ENCODE peak calls at places on chromosome 20, in seven cellular contexts. O is GM12878, Q is upper lobe of left lung, U is H1, S is transverse colon, T is adrenal gland, V is esophagus squamous epithelium. M is an unnamed sample.

GRCh38 chr20:49916146-49917002 is 1.0 kb upstream of the SPATA2 start:
- DNase-seq in O (no peak), Q (no peak), U (no peak), S (peak), T (no peak), V (no peak), M (peak)

GRCh38 chr20:2331901-2332565 is 36.2 kb downstream of the TGM3 start:
- DNase-seq in O (no peak), Q (no peak), U (no peak), S (no peak), T (no peak), V (no peak), M (no peak)

GRCh38 chr20:58435237-58435636 is 46.2 kb downstream of the VAPB start:
- DNase-seq in O (no peak), Q (no peak), U (no peak), S (no peak), T (no peak), V (no peak), M (no peak)

GRCh38 chr20:11686900-11687543 is 230.7 kb upstream of the BTBD3 start:
- DNase-seq in O (no peak), Q (peak), U (no peak), S (peak), T (peak), V (no peak), M (no peak)

GRCh38 chr20:1588166-1588868 is 30.8 kb upstream of the SIRPD start:
- DNase-seq in O (no peak), Q (no peak), U (no peak), S (no peak), T (no peak), V (no peak), M (no peak)

GRCh38 chr20:36490191-36490590 is 51.1 kb upstream of the MYL9 start:
- DNase-seq in O (no peak), Q (no peak), U (no peak), S (no peak), T (no peak), V (no peak), M (no peak)

GRCh38 chr20:63572788-63573738 is 976 bp downstream of the HELZ2 start:
- DNase-seq in O (no peak), Q (peak), U (no peak), S (no peak), T (no peak), V (no peak), M (no peak)

GRCh38 chr20:57471496-57472210 is 53.3 kb downstream of the CTCFL start:
- DNase-seq in O (no peak), Q (no peak), U (no peak), S (no peak), T (no peak), V (no peak), M (no peak)

GRCh38 chr20:24993337-24994185 is 1.0 kb upstream of the APMAP start:
- DNase-seq in O (no peak), Q (no peak), U (no peak), S (no peak), T (peak), V (no peak), M (peak)

GRCh38 chr20:44104807-44105517 is 82.0 kb downstream of the JPH2 start:
- DNase-seq in O (no peak), Q (no peak), U (no peak), S (no peak), T (no peak), V (no peak), M (no peak)

GRCh38 chr20:57391439-57392129 is 388 bp downstream of the RBM38 start:
- DNase-seq in O (no peak), Q (peak), U (no peak), S (peak), T (no peak), V (no peak), M (peak)

GRCh38 chr20:44083220-44083933 is 103.6 kb downstream of the JPH2 start:
- DNase-seq in O (no peak), Q (no peak), U (no peak), S (no peak), T (no peak), V (no peak), M (no peak)

GRCh38 chr20:50438986-50439407 is 71.2 kb upstream of the PTPN1 start:
- DNase-seq in O (no peak), Q (peak), U (no peak), S (no peak), T (peak), V (no peak), M (no peak)

GRCh38 chr20:36645353-36645752 is 643 bp downstream of the SLA2 start:
- DNase-seq in O (no peak), Q (no peak), U (no peak), S (no peak), T (no peak), V (no peak), M (no peak)

GRCh38 chr20:3161316-3162079 is 1.8 kb upstream of the FASTKD5 start:
- DNase-seq in O (no peak), Q (no peak), U (no peak), S (no peak), T (no peak), V (no peak), M (no peak)

GRCh38 chr20:45946149-45946970 is 11.9 kb downstream of the PCIF1 start:
- DNase-seq in O (no peak), Q (peak), U (no peak), S (peak), T (peak), V (no peak), M (no peak)

GRCh38 chr20:1943267-1944002 is 48.2 kb downstream of the SIRPA start:
- DNase-seq in O (no peak), Q (no peak), U (no peak), S (peak), T (no peak), V (no peak), M (no peak)

GRCh38 chr20:63159826-63160640 is 55.9 kb downstream of the YTHDF1 start:
- DNase-seq in O (no peak), Q (peak), U (no peak), S (no peak), T (no peak), V (no peak), M (no peak)

GRCh38 chr20:45497971-45498494 is 17.4 kb downstream of the SPINT3 start:
- DNase-seq in O (no peak), Q (no peak), U (peak), S (no peak), T (no peak), V (no peak), M (no peak)

GRCh38 chr20:35845561-35845960 is 73.7 kb downstream of the PHF20 start:
- DNase-seq in O (no peak), Q (no peak), U (no peak), S (no peak), T (no peak), V (no peak), M (no peak)

GRCh38 chr20:4007383-4008025 is 7.9 kb downstream of the RNF24 start:
- DNase-seq in O (no peak), Q (no peak), U (no peak), S (no peak), T (no peak), V (no peak), M (peak)

GRCh38 chr20:38674178-38675133 is 49.8 kb upstream of the SLC32A1 start:
- DNase-seq in O (no peak), Q (peak), U (peak), S (peak), T (peak), V (no peak), M (peak)

GRCh38 chr20:50834599-50835005 is 39.7 kb downstream of the BCAS4 start:
- DNase-seq in O (no peak), Q (no peak), U (no peak), S (no peak), T (no peak), V (no peak), M (no peak)

GRCh38 chr20:49595811-49596545 is 28.0 kb upstream of the PTGIS start:
- DNase-seq in O (no peak), Q (no peak), U (no peak), S (no peak), T (no peak), V (no peak), M (no peak)

GRCh38 chr20:52425253-52425652 is 233.7 kb upstream of the ZFP64 start:
- DNase-seq in O (no peak), Q (no peak), U (no peak), S (no peak), T (no peak), V (no peak), M (peak)

GRCh38 chr20:36126836-36127529 is 27.6 kb upstream of the EPB41L1 start:
- DNase-seq in O (no peak), Q (no peak), U (no peak), S (no peak), T (no peak), V (no peak), M (no peak)

GRCh38 chr20:1894951-1895673 is at the start of gene SIRPA:
- DNase-seq in O (no peak), Q (peak), U (no peak), S (peak), T (peak), V (no peak), M (peak)

GRCh38 chr20:63330084-63330760 is 30.9 kb downstream of the CHRNA4 start:
- DNase-seq in O (no peak), Q (peak), U (no peak), S (no peak), T (no peak), V (no peak), M (no peak)

GRCh38 chr20:35108921-35109320 is 16.3 kb upstream of the TRPC4AP start:
- DNase-seq in O (no peak), Q (no peak), U (no peak), S (no peak), T (peak), V (no peak), M (no peak)

GRCh38 chr20:1037039-1037438 is 34.9 kb upstream of the RSPO4 start:
- DNase-seq in O (no peak), Q (no peak), U (no peak), S (no peak), T (no peak), V (no peak), M (no peak)

GRCh38 chr20:63081831-63082230 is 75.1 kb upstream of the BHLHE23 start:
- DNase-seq in O (no peak), Q (no peak), U (no peak), S (no peak), T (no peak), V (no peak), M (no peak)

GRCh38 chr20:44056010-44056698 is 130.8 kb downstream of the JPH2 start:
- DNase-seq in O (no peak), Q (no peak), U (peak), S (peak), T (no peak), V (no peak), M (peak)

GRCh38 chr20:39960522-39961420 is 728.3 kb downstream of the MAFB start:
- DNase-seq in O (no peak), Q (peak), U (no peak), S (no peak), T (no peak), V (no peak), M (no peak)

GRCh38 chr20:59666586-59666985 is 62.2 kb downstream of the PHACTR3 start:
- DNase-seq in O (no peak), Q (no peak), U (no peak), S (no peak), T (no peak), V (no peak), M (no peak)
- TF ChIP-seq POLR2A in O (no peak), Q (no peak), U (no peak), S (no peak), T (no peak), V (no peak), M (no peak)

GRCh38 chr20:47482705-47483104 is 19.0 kb upstream of the NCOA3 start:
- DNase-seq in O (no peak), Q (no peak), U (no peak), S (no peak), T (no peak), V (no peak), M (no peak)

GRCh38 chr20:47489448-47489872 is 12.2 kb upstream of the NCOA3 start:
- DNase-seq in O (no peak), Q (no peak), U (no peak), S (peak), T (peak), V (no peak), M (no peak)

GRCh38 chr20:47490795-47491194 is 10.9 kb upstream of the NCOA3 start:
- DNase-seq in O (no peak), Q (no peak), U (no peak), S (no peak), T (no peak), V (no peak), M (no peak)

GRCh38 chr20:47484303-47484702 is 17.4 kb upstream of the NCOA3 start:
- DNase-seq in O (no peak), Q (no peak), U (no peak), S (no peak), T (no peak), V (no peak), M (no peak)

GRCh38 chr20:47487175-47487917 is 14.3 kb upstream of the NCOA3 start:
- DNase-seq in O (peak), Q (no peak), U (no peak), S (peak), T (no peak), V (no peak), M (peak)
- TF ChIP-seq POLR2A in O (no peak), Q (no peak), U (no peak), S (no peak), T (no peak), V (no peak), M (no peak)

DNA sequence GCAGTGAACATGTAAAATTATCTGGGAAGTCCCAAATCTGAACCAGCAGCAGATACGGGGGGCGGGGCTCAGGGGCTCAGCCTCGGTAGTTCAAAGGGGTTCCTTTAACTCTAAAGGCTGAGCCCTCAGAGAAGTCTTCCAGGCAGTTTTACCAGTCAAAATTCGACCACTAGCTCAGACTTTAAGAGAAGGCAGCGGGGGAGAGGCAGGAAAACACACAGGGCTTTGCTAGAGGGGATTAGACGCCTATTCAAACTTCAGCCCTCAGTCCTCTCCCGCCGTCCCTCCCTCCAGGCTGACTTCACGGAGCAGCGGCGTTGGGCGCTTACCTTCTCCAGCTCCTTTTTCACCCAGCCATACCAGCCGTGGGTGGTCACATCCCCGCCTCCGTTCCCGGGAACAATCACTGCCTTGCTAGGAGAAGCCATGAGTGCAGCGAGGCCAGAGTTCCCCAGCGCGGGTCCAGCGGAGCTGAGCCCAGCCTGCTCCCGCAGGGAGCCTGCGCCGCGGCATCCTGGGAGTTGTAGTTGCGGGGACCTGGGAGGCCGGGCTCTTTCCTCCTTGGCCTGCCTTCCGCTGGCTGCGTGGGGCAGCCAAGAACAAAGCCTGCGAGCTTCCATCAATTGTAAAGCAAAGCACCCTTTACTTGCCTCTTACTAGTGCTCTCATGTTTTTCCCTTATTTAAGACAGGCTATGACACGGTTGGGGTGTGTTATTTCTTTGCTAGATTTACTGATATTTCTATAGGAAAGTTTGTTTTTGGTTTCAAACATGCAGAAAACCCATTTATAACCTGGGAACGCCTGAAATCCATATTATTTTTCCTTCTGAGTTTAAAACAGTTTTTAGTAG is at the start of gene RBBP9:
- DNase-seq in O (peak), Q (peak), U (peak), S (peak), T (peak), V (peak), M (peak)
- TF ChIP-seq POLR2A in O (peak), Q (no peak), U (peak), S (no peak), T (no peak), V (no peak), M (peak)

DNA sequence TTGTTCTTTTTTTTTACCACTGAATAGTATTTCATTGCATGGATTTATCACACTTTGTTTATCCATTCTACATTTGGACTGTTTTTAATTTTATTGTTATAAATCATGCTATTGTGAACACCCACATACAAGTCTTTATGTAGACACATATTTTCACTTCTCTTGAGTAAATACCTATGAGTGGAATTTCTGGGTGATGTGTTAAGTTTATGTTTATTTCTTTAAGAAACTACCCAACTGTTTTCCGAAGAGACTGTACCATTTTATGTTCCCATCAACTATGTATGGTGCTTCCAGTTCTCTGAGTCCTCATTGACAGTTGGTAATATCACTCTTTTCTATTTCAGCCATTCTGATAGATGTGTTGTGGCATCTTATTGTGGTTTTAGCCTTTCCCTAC is 54.0 kb downstream of the RIN2 start:
- DNase-seq in O (no peak), Q (no peak), U (no peak), S (no peak), T (no peak), V (no peak), M (no peak)
- TF ChIP-seq POLR2A in O (no peak), Q (no peak), U (no peak), S (no peak), T (no peak), V (no peak), M (no peak)

DNA sequence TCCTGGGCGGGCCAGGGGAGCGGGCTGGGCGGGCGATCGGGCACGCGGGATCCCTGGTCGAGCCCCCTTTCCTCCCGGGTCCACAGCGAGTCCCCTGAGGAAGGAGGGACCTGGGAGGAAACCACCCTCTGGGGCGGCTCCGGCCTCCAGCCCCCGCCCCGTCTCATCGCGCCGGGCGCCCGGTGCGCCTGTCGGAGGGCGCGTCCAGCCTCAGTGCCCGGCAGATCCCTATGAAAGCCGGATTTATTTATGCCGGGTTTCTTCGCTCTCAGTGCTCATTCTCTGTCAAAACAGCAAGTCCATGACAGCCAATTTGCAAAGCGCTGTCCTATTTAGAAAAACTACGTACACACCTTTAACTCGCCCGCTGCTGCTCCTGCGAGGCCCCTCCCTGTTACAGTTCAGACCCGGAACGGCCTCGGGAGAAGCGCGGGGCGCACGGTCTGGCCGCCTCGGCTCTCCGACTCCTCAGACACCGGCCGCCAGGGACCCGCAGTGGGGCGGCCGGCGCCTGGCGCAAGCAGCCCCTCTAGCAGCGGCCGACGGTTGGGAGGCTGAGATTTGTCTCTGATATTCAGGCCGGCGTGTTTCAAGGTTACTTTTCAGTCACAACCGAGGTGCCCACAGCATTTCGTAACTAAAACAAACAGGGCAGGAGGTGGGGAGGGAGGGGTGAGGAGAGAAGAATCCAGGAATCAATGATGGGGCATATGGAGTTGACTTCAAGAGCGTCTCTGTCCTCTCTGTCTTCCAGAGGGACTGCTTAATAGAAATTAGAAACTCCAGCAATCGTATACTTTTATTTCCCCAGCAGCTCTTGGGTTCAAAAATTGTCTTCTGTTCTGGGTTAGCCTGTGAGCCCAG is 782 bp upstream of the FOXA2 start:
- DNase-seq in O (no peak), Q (peak), U (no peak), S (peak), T (no peak), V (no peak), M (no peak)
- TF ChIP-seq POLR2A in O (no peak), Q (no peak), U (no peak), S (peak), T (no peak), V (no peak), M (no peak)

DNA sequence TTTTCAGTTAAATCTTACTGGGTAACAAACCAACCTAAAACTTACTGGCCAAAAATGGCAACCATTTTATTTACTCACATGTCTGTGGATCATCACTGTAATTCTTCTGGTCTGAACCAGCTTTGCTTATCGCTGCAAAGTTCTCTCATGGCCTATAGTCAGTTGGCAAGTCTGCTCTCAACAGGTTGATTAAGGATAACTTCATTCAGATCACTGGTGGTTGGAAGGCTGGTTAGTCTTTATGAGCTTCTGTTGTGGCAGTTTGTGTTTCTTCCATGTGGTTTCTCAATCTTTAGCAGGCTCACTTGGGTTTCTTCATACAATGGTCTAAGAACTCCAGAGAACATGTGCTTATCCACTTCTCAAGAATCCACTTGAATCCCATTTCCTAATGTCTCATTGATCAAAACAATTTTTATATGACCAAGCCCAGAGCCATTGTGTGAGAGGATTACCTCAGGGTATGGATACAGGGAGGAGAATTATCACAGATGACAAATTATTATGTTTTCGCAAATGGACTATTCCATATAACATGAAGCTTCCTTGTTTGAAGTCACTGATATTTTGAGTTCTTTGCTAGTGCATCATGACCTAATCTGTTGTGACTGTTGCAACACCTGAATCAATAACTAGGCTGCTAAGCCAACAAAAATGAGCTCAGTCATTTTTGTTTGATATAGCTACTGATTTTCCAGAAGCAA is 155.4 kb upstream of the BMP2 start:
- DNase-seq in O (no peak), Q (no peak), U (no peak), S (no peak), T (no peak), V (no peak), M (no peak)
- TF ChIP-seq POLR2A in O (no peak), Q (no peak), U (no peak), S (no peak), T (no peak), V (no peak), M (no peak)

GRCh38 chr20:13638496-13639477 is at the start of gene TASP1:
- DNase-seq in O (peak), Q (peak), U (peak), S (peak), T (peak), V (peak), M (peak)
- TF ChIP-seq POLR2A in O (peak), Q (no peak), U (no peak), S (peak), T (no peak), V (no peak), M (peak)

M was measured in erythroblast.